ENCODE peak calls at places on chromosomes 11 and 22, in nine cellular contexts. I is effector CD4-positive, alpha-beta T cell; Y is non-pigmented ciliary epithelial cell; R is T1000; P is activated T-helper 9 cell treated with anti-CD3 and anti-CD28 coated beads, Interleukin-2, amount 50 U/mL, for 16 hours; T is KG1; G is HFF-Myc; H is sciatic nerve; J is fibroblast of mammary gland. W is an unnamed sample.

GRCh38 chr11:113728814-113729213 is 22.7 kb upstream of the TMPRSS5 start:
- DNase-seq in P (no peak), H (no peak), T (no peak), G (no peak), Y (no peak), I (no peak), J (no peak), R (no peak), W (no peak)

GRCh38 chr11:57480409-57481137 is 20.2 kb downstream of the RTN4RL2 start:
- DNase-seq in G (no peak), J (peak; percentile 58), H (peak; percentile 84), P (peak; percentile 51), I (peak; percentile 48), R (peak; percentile 12), T (peak; percentile 27), Y (no peak), W (no peak)

GRCh38 chr11:117879516-117880480 is 3.3 kb upstream of the FXYD6 start:
- DNase-seq in R (no peak), H (peak; percentile 38), I (no peak), Y (no peak), T (no peak), G (no peak), P (no peak), J (no peak), W (no peak)

GRCh38 chr11:35844579-35844978 is 99.3 kb upstream of the LDLRAD3 start:
- DNase-seq in J (no peak), Y (no peak), T (no peak), I (no peak), R (no peak), G (no peak), H (no peak), P (no peak), W (no peak)

GRCh38 chr11:96055706-96056387 is 131.9 kb upstream of the MTMR2 start:
- DNase-seq in H (no peak), R (no peak), J (peak; percentile 72), I (no peak), T (no peak), Y (peak; percentile 52), G (no peak), P (no peak), W (peak; percentile 94)

GRCh38 chr11:124676386-124676785 is 2.7 kb downstream of the SPA17 start:
- DNase-seq in T (no peak), P (no peak), G (peak; percentile 24), R (no peak), H (no peak), Y (no peak), I (no peak), J (peak; percentile 65), W (peak; percentile 23)

GRCh38 chr11:95556342-95557151 is 233.0 kb downstream of the FAM76B start:
- DNase-seq in Y (no peak), H (no peak), P (peak; percentile 2), I (no peak), R (no peak), G (peak; percentile 89), J (peak; percentile 88), T (no peak), W (peak; percentile 31)

GRCh38 chr11:26700536-26701235 is 21.2 kb downstream of the SLC5A12 start:
- DNase-seq in J (no peak), Y (no peak), H (no peak), P (no peak), G (no peak), I (no peak), T (no peak), R (no peak), W (no peak)

GRCh38 chr11:116190861-116191260 is 581.9 kb downstream of the BUD13 start:
- DNase-seq in J (no peak), G (no peak), P (no peak), T (no peak), H (no peak), Y (no peak), I (no peak), R (no peak), W (no peak)

GRCh38 chr22:35209203-35209602 is 48.1 kb upstream of the HMGXB4 start:
- DNase-seq in G (no peak), I (no peak), P (no peak), J (no peak), H (no peak), T (no peak), Y (no peak), R (no peak), W (no peak)

GRCh38 chr11:89491141-89491690 is at the start of gene NOX4:
- DNase-seq in P (no peak), T (no peak), J (peak; percentile 31), H (peak; percentile 70), I (no peak), R (no peak), G (no peak), Y (no peak), W (peak; percentile 70)

GRCh38 chr11:9001736-9002135 is 2.1 kb downstream of the NRIP3 start:
- DNase-seq in P (peak; percentile 15), R (no peak), I (peak; percentile 9), T (peak; percentile 80), Y (peak; percentile 65), G (no peak), H (no peak), J (peak; percentile 85), W (peak; percentile 84)

W was measured in astrocyte.